ENCODE peak calls at places on chromosomes 7 and 10, in nine cellular contexts. S is central memory CD4-positive, alpha-beta T cell; W is left kidney; H is mammary epithelial cell; X is T-helper 2 cell; E is AML-193; D is PC-9; Q is AG09309; P is breast epithelium. F is an unnamed sample.

GRCh38 chr10:17074548-17074860 is 55.1 kb downstream of the CUBN start:
- DNase-seq in S (no peak), W (no peak), H (peak; percentile 76), X (no peak), E (no peak), D (no peak), Q (no peak), P (no peak), F (no peak)

GRCh38 chr10:100327007-100327700 is 2.9 kb downstream of the PKD2L1 start:
- DNase-seq in S (no peak), W (no peak), H (no peak), X (peak; percentile 70), E (peak; percentile 93), D (no peak), Q (no peak), P (no peak), F (no peak)

GRCh38 chr7:86904949-86905834 is 154.3 kb downstream of the ELAPOR2 start:
- DNase-seq in S (no peak), W (peak; percentile 54), H (peak; percentile 4), X (no peak), E (peak; percentile 5), D (peak; percentile 39), Q (no peak), P (no peak), F (no peak)

GRCh38 chr10:5574642-5575131 is 49.9 kb downstream of the CALML3 start:
- DNase-seq in S (no peak), W (peak; percentile 76), H (no peak), X (no peak), E (no peak), D (no peak), Q (no peak), P (no peak), F (no peak)

GRCh38 chr7:6623589-6624245 is 8.3 kb downstream of the ZNF853 start:
- DNase-seq in S (no peak), W (no peak), H (no peak), X (peak; percentile 41), E (no peak), D (no peak), Q (no peak), P (no peak), F (no peak)

GRCh38 chr7:118245267-118246040 is 20.9 kb downstream of the ANKRD7 start:
- DNase-seq in S (no peak), W (no peak), H (no peak), X (peak; percentile 92), E (no peak), D (no peak), Q (no peak), P (no peak), F (no peak)

GRCh38 chr10:68082815-68083395 is 7.8 kb upstream of the HERC4 start:
- DNase-seq in S (no peak), W (peak; percentile 24), H (no peak), X (no peak), E (peak; percentile 2), D (no peak), Q (no peak), P (no peak), F (no peak)

GRCh38 chr10:98314577-98315284 is 46.7 kb upstream of the LOXL4 start:
- DNase-seq in S (no peak), W (no peak), H (no peak), X (no peak), E (peak; percentile 91), D (peak; percentile 95), Q (no peak), P (peak; percentile 77), F (no peak)

GRCh38 chr7:96144260-96144526 is 177.7 kb downstream of the SLC25A13 start:
- DNase-seq in S (no peak), W (no peak), H (no peak), X (no peak), E (no peak), D (no peak), Q (no peak), P (no peak), F (no peak)

GRCh38 chr10:44733743-44734488 is 177.2 kb upstream of the TMEM72 start:
- DNase-seq in S (no peak), W (no peak), H (no peak), X (no peak), E (no peak), D (no peak), Q (no peak), P (no peak), F (no peak)

GRCh38 chr10:22494007-22494406 is 148.7 kb downstream of the SPAG6 start:
- DNase-seq in S (no peak), W (no peak), H (no peak), X (no peak), E (no peak), D (no peak), Q (no peak), P (no peak), F (no peak)

GRCh38 chr7:44073664-44074348 is 8.4 kb upstream of the PGAM2 start:
- DNase-seq in S (no peak), W (no peak), H (peak; percentile 28), X (peak; percentile 48), E (peak; percentile 12), D (peak; percentile 92), Q (no peak), P (peak; percentile 47), F (no peak)

GRCh38 chr7:158051372-158051760 is 536.3 kb downstream of the PTPRN2 start:
- DNase-seq in S (no peak), W (no peak), H (no peak), X (no peak), E (no peak), D (no peak), Q (no peak), P (no peak), F (no peak)

GRCh38 chr10:29688230-29688634 is 53.5 kb upstream of the SVIL start:
- DNase-seq in S (no peak), W (peak; percentile 97), H (no peak), X (no peak), E (no peak), D (no peak), Q (no peak), P (no peak), F (no peak)

GRCh38 chr7:513521-514166 is 6.0 kb downstream of the PDGFA start:
- DNase-seq in S (no peak), W (no peak), H (peak; percentile 55), X (no peak), E (no peak), D (no peak), Q (no peak), P (no peak), F (no peak)

GRCh38 chr10:133324857-133325260 is 11.8 kb downstream of the CALY start:
- DNase-seq in S (no peak), W (no peak), H (no peak), X (no peak), E (no peak), D (no peak), Q (no peak), P (no peak), F (no peak)

GRCh38 chr10:624605-625334 is 64.7 kb downstream of the DIP2C start:
- DNase-seq in S (no peak), W (peak; percentile 77), H (peak; percentile 32), X (no peak), E (no peak), D (no peak), Q (no peak), P (peak; percentile 63), F (peak; percentile 20)

GRCh38 chr7:75629042-75629441 is 109.7 kb downstream of the HIP1 start:
- DNase-seq in S (no peak), W (no peak), H (no peak), X (no peak), E (no peak), D (no peak), Q (no peak), P (no peak), F (no peak)

GRCh38 chr7:100538654-100539435 is at the start of gene AGFG2:
- DNase-seq in S (peak; percentile 100), W (peak; percentile 100), H (peak; percentile 100), X (peak; percentile 100), E (peak; percentile 98), D (peak; percentile 99), Q (peak; percentile 96), P (peak; percentile 100), F (peak; percentile 96)

GRCh38 chr7:110131344-110131743 is 959.6 kb upstream of the LRRN3 start:
- DNase-seq in S (no peak), W (no peak), H (no peak), X (no peak), E (no peak), D (no peak), Q (no peak), P (no peak), F (no peak)

GRCh38 chr7:128164061-128164954 is 76.8 kb upstream of the LEP start:
- DNase-seq in S (no peak), W (peak; percentile 15), H (peak; percentile 96), X (no peak), E (no peak), D (peak; percentile 98), Q (peak; percentile 13), P (no peak), F (peak; percentile 90)

GRCh38 chr7:90246184-90246583 is 1.2 kb downstream of the CFAP69 start:
- DNase-seq in S (no peak), W (peak; percentile 35), H (no peak), X (no peak), E (no peak), D (no peak), Q (no peak), P (no peak), F (no peak)

GRCh38 chr7:54747234-54747633 is 11.8 kb downstream of the SEC61G start:
- DNase-seq in S (no peak), W (no peak), H (no peak), X (no peak), E (no peak), D (no peak), Q (no peak), P (no peak), F (no peak)

GRCh38 chr10:11406746-11407145 is 204.7 kb downstream of the USP6NL start:
- DNase-seq in S (no peak), W (no peak), H (no peak), X (no peak), E (no peak), D (no peak), Q (no peak), P (no peak), F (no peak)

GRCh38 chr7:101599787-101600186 is 29.3 kb downstream of the MYL10 start:
- DNase-seq in S (no peak), W (no peak), H (no peak), X (no peak), E (no peak), D (no peak), Q (no peak), P (no peak), F (no peak)